ENCODE peak calls at places on chromosome 17, in seven cellular contexts. T is astrocyte, A is lung, V is mammary epithelial cell, O is hepatocyte, J is breast epithelium, Q is left ventricle myocardium inferior. X is an unnamed sample.

GRCh38 chr17:51516924-51517323 is 256.6 kb downstream of the UTP18 start:
- DNase-seq in T (no peak), J (no peak), A (no peak), Q (no peak), O (no peak), V (no peak), X (no peak)

GRCh38 chr17:43031666-43032065 is 6.6 kb downstream of the RND2 start:
- DNase-seq in Q (no peak), A (no peak), T (no peak), O (no peak), J (no peak), V (no peak), X (no peak)

GRCh38 chr17:65243838-65244237 is 106.7 kb downstream of the RGS9 start:
- DNase-seq in J (no peak), V (peak; percentile 33), T (peak; percentile 59), O (no peak), Q (no peak), A (peak; percentile 35), X (no peak)

GRCh38 chr17:16298140-16298662 is 55.1 kb downstream of the CENPV start:
- DNase-seq in T (no peak), O (peak; percentile 49), J (no peak), Q (no peak), A (no peak), V (no peak), X (no peak)

GRCh38 chr17:58667934-58668597 is 23.8 kb downstream of the TEX14 start:
- DNase-seq in Q (no peak), O (no peak), V (peak; percentile 46), J (no peak), A (no peak), T (no peak), X (no peak)

GRCh38 chr17:11797803-11798202 is 199.5 kb downstream of the ZNF18 start:
- DNase-seq in J (no peak), O (no peak), T (no peak), V (no peak), A (no peak), Q (no peak), X (no peak)

GRCh38 chr17:45650601-45651000 is 133.5 kb upstream of the CRHR1 start:
- DNase-seq in A (no peak), J (no peak), Q (no peak), T (no peak), O (no peak), V (no peak), X (no peak)

GRCh38 chr17:13792314-13792713 is 190.6 kb upstream of the HS3ST3A1 start:
- DNase-seq in Q (no peak), J (no peak), O (no peak), A (no peak), T (peak; percentile 58), V (no peak), X (no peak)

DNA sequence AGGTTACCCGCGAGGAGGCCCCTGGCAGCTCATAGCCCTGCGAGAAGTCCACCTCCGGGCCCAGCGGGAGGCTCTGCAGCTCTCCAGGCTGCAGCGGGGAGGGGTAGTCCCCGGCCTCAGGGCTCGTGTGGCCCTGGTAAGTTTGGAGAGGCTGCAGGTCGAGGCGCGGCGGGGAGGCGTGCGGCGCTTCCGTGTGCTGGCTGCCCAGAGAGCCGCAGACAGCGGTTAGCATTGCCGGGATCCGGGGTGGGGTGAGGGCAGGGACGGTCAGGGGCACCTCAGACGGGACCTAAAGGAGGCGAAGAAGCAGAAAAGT is 2.8 kb downstream of the SP6 start:
- DNase-seq in J (no peak), T (no peak), A (no peak), Q (no peak), V (no peak), O (no peak), X (no peak)
- TF ChIP-seq CTCF in J (no peak), T (no peak), A (no peak), Q (no peak), V (no peak), O (no peak), X (no peak)

GRCh38 chr17:28173071-28173561 is 130.6 kb downstream of the NLK start:
- DNase-seq in A (no peak), J (no peak), O (peak; percentile 29), V (no peak), Q (no peak), T (peak; percentile 20), X (no peak)

GRCh38 chr17:28174352-28175046 is 132.0 kb downstream of the NLK start:
- DNase-seq in A (no peak), V (peak; percentile 29), Q (no peak), J (no peak), O (no peak), T (no peak), X (no peak)

GRCh38 chr17:28169621-28170349 is 127.3 kb downstream of the NLK start:
- DNase-seq in V (no peak), A (no peak), Q (no peak), J (no peak), T (no peak), O (no peak), X (no peak)

GRCh38 chr17:28173801-28174200 is 131.3 kb downstream of the NLK start:
- DNase-seq in T (peak; percentile 26), Q (no peak), O (peak; percentile 9), V (no peak), J (no peak), A (no peak), X (no peak)

DNA sequence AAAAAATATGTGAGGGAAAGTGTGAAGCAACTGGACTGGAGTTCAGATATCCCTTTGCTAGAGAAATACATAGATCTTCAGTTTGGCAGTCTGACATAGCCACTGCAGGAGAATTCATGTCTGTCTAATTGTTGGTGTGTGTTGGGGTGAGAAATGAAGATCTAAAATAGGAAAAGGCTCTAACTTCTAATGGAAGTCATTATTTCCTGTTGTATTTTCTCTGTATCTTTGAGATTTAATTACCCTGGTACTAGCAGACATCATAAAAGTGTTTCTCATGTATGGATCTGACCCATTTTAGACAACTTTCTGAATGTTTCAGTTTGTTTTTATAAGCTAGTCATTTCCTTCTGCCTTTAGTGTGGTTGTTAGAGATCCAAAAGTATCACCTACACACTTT is 128.3 kb downstream of the NLK start:
- DNase-seq in V (no peak), O (no peak), J (no peak), T (no peak), Q (no peak), A (no peak), X (no peak)
- H3K27ac ChIP-seq in V (no peak overlapping the region), O (no peak overlapping the region), J (no peak overlapping the region), T (no peak overlapping the region), Q (no peak overlapping the region), A (no peak overlapping the region), X (no peak overlapping the region)

GRCh38 chr17:979539-980405 is at the start of gene NXN:
- DNase-seq in Q (peak; percentile 89), T (peak; percentile 36), O (peak; percentile 95), J (peak; percentile 75), V (peak; percentile 71), A (peak; percentile 87), X (no peak)
- TF ChIP-seq CTCF in Q (peak; percentile 41), T (no peak), O (peak; percentile 16), J (no peak), V (no peak), A (no peak), X (peak; percentile 25)

DNA sequence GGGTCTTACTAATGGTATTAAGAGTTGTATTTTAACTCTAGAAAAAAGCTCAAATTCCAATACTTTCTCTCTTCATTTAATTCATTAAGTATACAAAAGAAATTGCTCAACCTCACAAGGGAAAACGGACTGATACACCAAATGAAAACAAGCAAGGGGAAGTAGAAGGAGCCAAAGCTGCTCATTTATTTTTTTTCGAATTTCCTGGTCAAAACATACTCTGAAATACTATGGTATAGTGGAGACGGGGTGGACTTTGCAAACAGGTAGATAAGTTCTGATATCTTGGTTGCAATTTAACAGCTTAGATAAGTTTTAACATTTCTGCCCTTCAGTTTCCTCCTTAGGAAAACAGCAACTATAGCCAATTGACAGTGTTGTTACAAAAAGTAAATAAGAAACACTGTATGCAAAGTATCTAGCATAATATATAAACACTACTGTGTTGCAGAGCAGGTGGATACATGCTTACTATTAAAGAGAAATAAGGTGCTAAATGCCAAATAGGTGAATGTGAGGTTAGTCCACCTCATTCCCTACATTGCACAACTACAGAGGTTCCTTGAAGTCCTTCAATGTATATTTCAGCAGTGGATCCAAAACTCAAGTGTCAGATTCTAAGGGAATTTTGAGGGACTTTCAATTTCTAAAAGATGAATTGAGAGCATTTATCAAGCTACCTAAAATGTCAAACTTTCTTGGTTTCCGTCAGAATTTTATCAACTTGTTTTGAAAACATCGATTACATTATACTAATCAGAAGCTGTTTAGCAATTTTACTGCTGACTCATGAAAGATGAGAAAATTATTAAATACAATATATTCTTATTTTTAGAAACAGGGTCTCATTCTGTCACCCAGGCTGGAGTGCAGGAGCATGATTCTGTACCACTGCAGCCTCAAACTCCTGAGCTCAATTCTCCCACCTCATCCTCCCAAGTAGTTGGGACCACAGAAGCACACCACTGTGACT is 11.0 kb downstream of the CCDC47 start:
- DNase-seq in V (no peak), O (no peak), Q (no peak), J (no peak), A (no peak), T (no peak), X (no peak)
- H3K27ac ChIP-seq in V (no peak overlapping the region), O (peak overlapping the region; percentile 27), Q (no peak overlapping the region), J (no peak overlapping the region), A (no peak overlapping the region), T (no peak overlapping the region), X (no peak overlapping the region)

X was measured in AG04450.